ENCODE peak calls at places on chromosome 19, in five cellular contexts. N, O, L, T and Q are unnamed samples.

GRCh38 chr19:1864480-1865171 is 1.2 kb upstream of the KLF16 start:
- DNase-seq in N (peak), O (peak), L (no peak), T (peak), Q (peak)

GRCh38 chr19:29247912-29248311 is 35.0 kb upstream of the UQCRFS1 start:
- DNase-seq in N (no peak), O (no peak), L (no peak), T (no peak), Q (no peak)

GRCh38 chr19:49387936-49388372 is at the start of gene KASH5:
- DNase-seq in N (no peak), O (peak), L (no peak), T (peak), Q (peak)

GRCh38 chr19:20371911-20372310 is 193.7 kb downstream of the ZNF737 start:
- DNase-seq in N (no peak), O (no peak), L (no peak), T (no peak), Q (no peak)

GRCh38 chr19:34310494-34310981 is 54.5 kb upstream of the GPI start:
- DNase-seq in N (no peak), O (peak), L (no peak), T (no peak), Q (no peak)

GRCh38 chr19:12448808-12449207 is 8.0 kb upstream of the ZNF443 start:
- DNase-seq in N (no peak), O (no peak), L (no peak), T (no peak), Q (no peak)

GRCh38 chr19:35557539-35558399 is 5.7 kb downstream of the ATP4A start:
- DNase-seq in N (peak), O (peak), L (no peak), T (peak), Q (peak)

GRCh38 chr19:28468701-28469459 is 744.1 kb downstream of the UQCRFS1 start:
- DNase-seq in N (peak), O (peak), L (peak), T (peak), Q (peak)

GRCh38 chr19:39497850-39498261 is 891 bp upstream of the DLL3 start:
- DNase-seq in N (no peak), O (peak), L (no peak), T (peak), Q (no peak)

GRCh38 chr19:5621311-5621944 is 1.1 kb downstream of the SAFB2 start:
- DNase-seq in N (no peak), O (peak), L (no peak), T (no peak), Q (no peak)

GRCh38 chr19:17347877-17348276 is 10.5 kb downstream of the GTPBP3 start:
- DNase-seq in N (no peak), O (no peak), L (no peak), T (no peak), Q (no peak)

GRCh38 chr19:50478901-50479715 is 2.5 kb upstream of the GARIN5A start:
- DNase-seq in N (peak), O (no peak), L (no peak), T (peak), Q (peak)

GRCh38 chr19:9881720-9882119 is 46.6 kb downstream of the PIN1 start:
- DNase-seq in N (no peak), O (peak), L (no peak), T (no peak), Q (no peak)

GRCh38 chr19:51751655-51752054 is at the start of gene FPR1:
- DNase-seq in N (no peak), O (peak), L (no peak), T (peak), Q (peak)

GRCh38 chr19:30066781-30067759 is 125.0 kb downstream of the URI1 start:
- DNase-seq in N (no peak), O (no peak), L (no peak), T (no peak), Q (no peak)

GRCh38 chr19:53132231-53132991 is at the start of gene ZNF415:
- DNase-seq in N (peak), O (peak), L (no peak), T (peak), Q (peak)

GRCh38 chr19:13128583-13128982 is 10.5 kb downstream of the NACC1 start:
- DNase-seq in N (no peak), O (no peak), L (no peak), T (no peak), Q (no peak)

GRCh38 chr19:31338069-31338767 is 11.0 kb downstream of the TSHZ3 start:
- DNase-seq in N (peak), O (peak), L (no peak), T (peak), Q (peak)

GRCh38 chr19:12345197-12345596 is 11.8 kb upstream of the ZNF563 start:
- DNase-seq in N (no peak), O (no peak), L (no peak), T (no peak), Q (no peak)

GRCh38 chr19:3340340-3340739 is 26.0 kb upstream of the NFIC start:
- DNase-seq in N (no peak), O (no peak), L (no peak), T (no peak), Q (no peak)

GRCh38 chr19:676343-677105 is at the start of gene FSTL3:
- DNase-seq in N (no peak), O (no peak), L (no peak), T (peak), Q (no peak)

GRCh38 chr19:678791-679388 is 2.7 kb downstream of the FSTL3 start:
- DNase-seq in N (no peak), O (no peak), L (no peak), T (no peak), Q (no peak)

GRCh38 chr19:676007-676342 is 217 bp upstream of the FSTL3 start:
- DNase-seq in N (no peak), O (no peak), L (no peak), T (no peak), Q (no peak)

GRCh38 chr19:677601-678380 is 1.6 kb downstream of the FSTL3 start:
- DNase-seq in N (no peak), O (no peak), L (no peak), T (peak), Q (no peak)

GRCh38 chr19:677201-677600 is 1.0 kb downstream of the FSTL3 start:
- DNase-seq in N (peak), O (peak), L (peak), T (peak), Q (peak)
- H3K4me3 ChIP-seq in N (peak), O (no peak), L (peak), T (no peak), Q (peak)

GRCh38 chr19:55255618-55256423 is 3.0 kb downstream of the PPP6R1 start:
- DNase-seq in N (no peak), O (no peak), L (no peak), T (peak), Q (peak)
- H3K4me3 ChIP-seq in N (no peak), O (no peak), L (peak), T (no peak), Q (peak)

GRCh38 chr19:37970699-37971098 is 63.7 kb downstream of the SIPA1L3 start:
- DNase-seq in N (no peak), O (no peak), L (no peak), T (no peak), Q (no peak)
- H3K4me3 ChIP-seq in N (no peak), O (no peak), L (no peak), T (no peak), Q (no peak)

GRCh38 chr19:56838930-56839664 is 1.4 kb downstream of the PEG3 start:
- DNase-seq in N (peak), O (peak), L (peak), T (peak), Q (peak)
- H3K4me3 ChIP-seq in N (no peak), O (no peak), L (peak), T (no peak), Q (no peak)